ENCODE peak calls at places on chromosomes 13 and 19, in seven cellular contexts. One of them, this sample, is unnamed.
A peak's percentile ranks its signal among the peaks of the same experiment; 100 is the strongest.

GRCh38 chr13:20702945-20703784 is at the start of gene IL17D:
- DNase-seq in stomach: no peak
- DNase-seq in aorta: peak; percentile 79
- DNase-seq in tibial nerve: no peak
- DNase-seq in left ventricle myocardium inferior: no peak
- DNase-seq in CD8-positive, alpha-beta memory T cell: peak; percentile 49
- DNase-seq in colonic mucosa: peak; percentile 44
- DNase-seq in this sample: peak; percentile 48

GRCh38 chr13:104976964-104977363 is 1558.5 kb downstream of the EFNB2 start:
- DNase-seq in stomach: no peak
- DNase-seq in aorta: no peak
- DNase-seq in tibial nerve: no peak
- DNase-seq in left ventricle myocardium inferior: no peak
- DNase-seq in CD8-positive, alpha-beta memory T cell: no peak
- DNase-seq in colonic mucosa: no peak
- DNase-seq in this sample: no peak

GRCh38 chr19:3671680-3672574 is 28.3 kb downstream of the PIP5K1C start:
- DNase-seq in stomach: no peak
- DNase-seq in aorta: no peak
- DNase-seq in tibial nerve: no peak
- DNase-seq in left ventricle myocardium inferior: no peak
- DNase-seq in CD8-positive, alpha-beta memory T cell: no peak
- DNase-seq in colonic mucosa: no peak
- DNase-seq in this sample: no peak

GRCh38 chr13:34926513-34926912 is 15.6 kb upstream of the NBEA start:
- DNase-seq in stomach: no peak
- DNase-seq in aorta: no peak
- DNase-seq in tibial nerve: no peak
- DNase-seq in left ventricle myocardium inferior: no peak
- DNase-seq in CD8-positive, alpha-beta memory T cell: no peak
- DNase-seq in colonic mucosa: no peak
- DNase-seq in this sample: no peak

GRCh38 chr13:23701646-23702045 is 131.4 kb downstream of the TNFRSF19 start:
- DNase-seq in stomach: peak; percentile 35
- DNase-seq in aorta: peak; percentile 90
- DNase-seq in tibial nerve: peak; percentile 81
- DNase-seq in left ventricle myocardium inferior: peak; percentile 88
- DNase-seq in CD8-positive, alpha-beta memory T cell: no peak
- DNase-seq in colonic mucosa: no peak
- DNase-seq in this sample: no peak

GRCh38 chr13:75443356-75443958 is 38.5 kb downstream of the TBC1D4 start:
- DNase-seq in stomach: no peak
- DNase-seq in aorta: no peak
- DNase-seq in tibial nerve: no peak
- DNase-seq in left ventricle myocardium inferior: no peak
- DNase-seq in CD8-positive, alpha-beta memory T cell: no peak
- DNase-seq in colonic mucosa: peak; percentile 40
- DNase-seq in this sample: no peak

GRCh38 chr19:48815870-48816501 is 5.2 kb upstream of the BCAT2 start:
- DNase-seq in stomach: peak; percentile 62
- DNase-seq in aorta: no peak
- DNase-seq in tibial nerve: no peak
- DNase-seq in left ventricle myocardium inferior: no peak
- DNase-seq in CD8-positive, alpha-beta memory T cell: no peak
- DNase-seq in colonic mucosa: no peak
- DNase-seq in this sample: no peak

GRCh38 chr13:35818577-35819165 is 312.5 kb downstream of the DCLK1 start:
- DNase-seq in stomach: no peak
- DNase-seq in aorta: no peak
- DNase-seq in tibial nerve: no peak
- DNase-seq in left ventricle myocardium inferior: no peak
- DNase-seq in CD8-positive, alpha-beta memory T cell: no peak
- DNase-seq in colonic mucosa: no peak
- DNase-seq in this sample: peak; percentile 21

GRCh38 chr13:110830800-110831371 is 84.0 kb downstream of the ANKRD10 start:
- DNase-seq in stomach: no peak
- DNase-seq in aorta: no peak
- DNase-seq in tibial nerve: no peak
- DNase-seq in left ventricle myocardium inferior: no peak
- DNase-seq in CD8-positive, alpha-beta memory T cell: no peak
- DNase-seq in colonic mucosa: no peak
- DNase-seq in this sample: no peak

GRCh38 chr19:54478677-54479266 is 5.7 kb upstream of the CDC42EP5 start:
- DNase-seq in stomach: no peak
- DNase-seq in aorta: peak; percentile 41
- DNase-seq in tibial nerve: no peak
- DNase-seq in left ventricle myocardium inferior: no peak
- DNase-seq in CD8-positive, alpha-beta memory T cell: no peak
- DNase-seq in colonic mucosa: no peak
- DNase-seq in this sample: no peak

GRCh38 chr13:113342820-113343691 is 20.9 kb downstream of the GRTP1 start:
- DNase-seq in stomach: no peak
- DNase-seq in aorta: peak; percentile 51
- DNase-seq in tibial nerve: no peak
- DNase-seq in left ventricle myocardium inferior: no peak
- DNase-seq in CD8-positive, alpha-beta memory T cell: no peak
- DNase-seq in colonic mucosa: no peak
- DNase-seq in this sample: no peak

GRCh38 chr19:46493236-46494114 is 2.2 kb downstream of the PNMA8B start:
- DNase-seq in stomach: no peak
- DNase-seq in aorta: peak; percentile 85
- DNase-seq in tibial nerve: no peak
- DNase-seq in left ventricle myocardium inferior: peak; percentile 54
- DNase-seq in CD8-positive, alpha-beta memory T cell: peak; percentile 43
- DNase-seq in colonic mucosa: no peak
- DNase-seq in this sample: no peak

GRCh38 chr13:51370116-51370515 is 30.6 kb downstream of the SERPINE3 start:
- DNase-seq in stomach: no peak
- DNase-seq in aorta: no peak
- DNase-seq in tibial nerve: no peak
- DNase-seq in left ventricle myocardium inferior: no peak
- DNase-seq in CD8-positive, alpha-beta memory T cell: no peak
- DNase-seq in colonic mucosa: no peak
- DNase-seq in this sample: no peak

GRCh38 chr19:30881986-30882385 is 467.2 kb downstream of the TSHZ3 start:
- DNase-seq in stomach: no peak
- DNase-seq in aorta: no peak
- DNase-seq in tibial nerve: no peak
- DNase-seq in left ventricle myocardium inferior: no peak
- DNase-seq in CD8-positive, alpha-beta memory T cell: no peak
- DNase-seq in colonic mucosa: no peak
- DNase-seq in this sample: no peak

GRCh38 chr19:15236886-15237285 is 4.6 kb upstream of the EPHX3 start:
- DNase-seq in stomach: no peak
- DNase-seq in aorta: no peak
- DNase-seq in tibial nerve: no peak
- DNase-seq in left ventricle myocardium inferior: no peak
- DNase-seq in CD8-positive, alpha-beta memory T cell: no peak
- DNase-seq in colonic mucosa: no peak
- DNase-seq in this sample: no peak

GRCh38 chr19:15235796-15236195 is 3.5 kb upstream of the EPHX3 start:
- DNase-seq in stomach: no peak
- DNase-seq in aorta: no peak
- DNase-seq in tibial nerve: no peak
- DNase-seq in left ventricle myocardium inferior: no peak
- DNase-seq in CD8-positive, alpha-beta memory T cell: no peak
- DNase-seq in colonic mucosa: no peak
- DNase-seq in this sample: no peak

GRCh38 chr19:15239337-15239949 is 7.2 kb upstream of the EPHX3 start:
- DNase-seq in stomach: no peak
- DNase-seq in aorta: no peak
- DNase-seq in tibial nerve: no peak
- DNase-seq in left ventricle myocardium inferior: no peak
- DNase-seq in CD8-positive, alpha-beta memory T cell: no peak
- DNase-seq in colonic mucosa: no peak
- DNase-seq in this sample: no peak

GRCh38 chr19:15238639-15239155 is 6.4 kb upstream of the EPHX3 start:
- DNase-seq in stomach: no peak
- DNase-seq in aorta: no peak
- DNase-seq in tibial nerve: no peak
- DNase-seq in left ventricle myocardium inferior: no peak
- DNase-seq in CD8-positive, alpha-beta memory T cell: no peak
- DNase-seq in colonic mucosa: no peak
- DNase-seq in this sample: no peak

DNA sequence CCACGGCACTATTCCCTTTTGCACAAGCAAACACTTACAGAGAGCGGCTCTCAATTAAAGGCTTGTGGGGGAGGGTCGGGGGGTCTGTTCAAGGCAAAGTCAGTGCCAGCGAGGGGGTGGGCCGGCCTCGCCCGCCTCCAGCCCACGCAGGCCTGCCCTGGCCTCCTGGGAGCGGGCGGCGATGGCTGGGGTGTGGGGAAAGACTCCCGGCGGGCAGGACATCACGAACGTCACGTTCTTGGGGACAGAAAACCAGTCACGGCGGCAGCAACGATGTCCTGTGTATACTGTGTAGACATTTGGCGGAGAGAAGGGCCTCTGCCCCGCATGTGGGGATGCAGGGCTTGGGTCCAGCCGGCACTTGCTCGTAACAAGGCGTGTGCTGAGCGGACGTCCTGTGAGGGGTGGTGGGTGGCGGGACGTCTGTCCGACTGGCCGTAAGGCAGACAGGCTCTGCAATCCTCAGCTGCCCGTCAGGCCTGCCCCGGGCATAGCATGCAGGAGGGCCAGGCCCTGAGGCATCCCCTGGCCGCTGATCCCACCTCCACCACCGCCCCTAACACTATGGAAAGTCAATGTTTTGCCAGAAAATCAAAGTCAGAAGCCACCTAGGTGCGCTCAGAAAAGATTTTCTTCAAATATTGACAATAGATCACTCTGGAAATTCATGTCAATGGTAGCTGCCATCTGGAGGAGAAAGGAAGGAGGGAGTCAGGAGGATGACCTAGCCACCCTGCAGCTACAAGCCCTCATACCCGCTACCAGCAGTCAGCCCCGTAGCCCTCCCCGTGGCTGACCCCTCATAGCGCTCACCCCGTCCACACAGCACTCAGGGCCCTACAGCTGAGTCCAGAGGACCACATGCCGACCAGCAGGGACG is 5.8 kb upstream of the EPHX3 start:
- DNase-seq in stomach: no peak
- DNase-seq in aorta: no peak
- DNase-seq in tibial nerve: no peak
- DNase-seq in left ventricle myocardium inferior: no peak
- DNase-seq in CD8-positive, alpha-beta memory T cell: no peak
- DNase-seq in colonic mucosa: no peak
- DNase-seq in this sample: no peak
- H3K36me3 ChIP-seq in stomach: peaks cover 66% of the 10 kb centered on the region
- H3K36me3 ChIP-seq in aorta: no peaks in the 10 kb centered on the region
- H3K36me3 ChIP-seq in tibial nerve: peaks cover 74% of the 10 kb centered on the region
- H3K36me3 ChIP-seq in left ventricle myocardium inferior: peaks cover 56% of the 10 kb centered on the region
- H3K36me3 ChIP-seq in CD8-positive, alpha-beta memory T cell: peaks cover 25% of the 10 kb centered on the region
- H3K36me3 ChIP-seq in colonic mucosa: peaks cover 28% of the 10 kb centered on the region
- H3K36me3 ChIP-seq in this sample: peaks cover 86% of the 10 kb centered on the region

GRCh38 chr19:20422216-20422615 is 143.4 kb downstream of the ZNF737 start:
- DNase-seq in stomach: no peak
- DNase-seq in aorta: no peak
- DNase-seq in tibial nerve: no peak
- DNase-seq in left ventricle myocardium inferior: no peak
- DNase-seq in CD8-positive, alpha-beta memory T cell: no peak
- DNase-seq in colonic mucosa: no peak
- DNase-seq in this sample: no peak
- H3K36me3 ChIP-seq in stomach: no peaks in the 10 kb centered on the region
- H3K36me3 ChIP-seq in aorta: no peaks in the 10 kb centered on the region
- H3K36me3 ChIP-seq in tibial nerve: peaks cover 4% of the 10 kb centered on the region
- H3K36me3 ChIP-seq in left ventricle myocardium inferior: no peaks in the 10 kb centered on the region
- H3K36me3 ChIP-seq in CD8-positive, alpha-beta memory T cell: no peaks in the 10 kb centered on the region
- H3K36me3 ChIP-seq in colonic mucosa: no peaks in the 10 kb centered on the region
- H3K36me3 ChIP-seq in this sample: no peaks in the 10 kb centered on the region

DNA sequence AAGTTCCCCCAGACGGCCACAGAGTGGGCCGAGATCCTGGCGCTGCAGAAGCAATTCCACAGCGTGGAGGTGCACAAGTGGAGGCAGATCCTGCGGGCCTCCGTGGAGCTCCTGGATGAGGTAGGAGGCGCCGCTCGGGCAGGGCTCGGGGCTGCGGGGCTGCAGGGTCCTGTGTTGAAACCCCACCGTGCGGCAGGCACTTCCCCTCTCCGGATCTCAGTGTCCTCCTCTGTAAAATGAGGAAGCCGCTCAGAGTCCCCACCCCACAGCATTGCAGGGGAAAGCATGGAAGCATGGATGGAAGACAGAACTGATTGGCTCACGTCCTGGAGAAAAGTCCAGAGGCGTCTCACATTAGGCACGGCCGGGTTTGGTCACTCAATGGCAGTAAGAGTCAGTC is 6.8 kb upstream of the SCN1B start:
- DNase-seq in stomach: no peak
- DNase-seq in aorta: peak; percentile 70
- DNase-seq in tibial nerve: no peak
- DNase-seq in left ventricle myocardium inferior: no peak
- DNase-seq in CD8-positive, alpha-beta memory T cell: no peak
- DNase-seq in colonic mucosa: no peak
- DNase-seq in this sample: no peak
- H3K36me3 ChIP-seq in stomach: peaks cover 68% of the 10 kb centered on the region
- H3K36me3 ChIP-seq in aorta: no peaks in the 10 kb centered on the region
- H3K36me3 ChIP-seq in tibial nerve: peaks cover 100% of the 10 kb centered on the region
- H3K36me3 ChIP-seq in left ventricle myocardium inferior: peaks cover 87% of the 10 kb centered on the region
- H3K36me3 ChIP-seq in CD8-positive, alpha-beta memory T cell: peaks cover 50% of the 10 kb centered on the region
- H3K36me3 ChIP-seq in colonic mucosa: no peaks in the 10 kb centered on the region
- H3K36me3 ChIP-seq in this sample: peaks cover 83% of the 10 kb centered on the region

DNA sequence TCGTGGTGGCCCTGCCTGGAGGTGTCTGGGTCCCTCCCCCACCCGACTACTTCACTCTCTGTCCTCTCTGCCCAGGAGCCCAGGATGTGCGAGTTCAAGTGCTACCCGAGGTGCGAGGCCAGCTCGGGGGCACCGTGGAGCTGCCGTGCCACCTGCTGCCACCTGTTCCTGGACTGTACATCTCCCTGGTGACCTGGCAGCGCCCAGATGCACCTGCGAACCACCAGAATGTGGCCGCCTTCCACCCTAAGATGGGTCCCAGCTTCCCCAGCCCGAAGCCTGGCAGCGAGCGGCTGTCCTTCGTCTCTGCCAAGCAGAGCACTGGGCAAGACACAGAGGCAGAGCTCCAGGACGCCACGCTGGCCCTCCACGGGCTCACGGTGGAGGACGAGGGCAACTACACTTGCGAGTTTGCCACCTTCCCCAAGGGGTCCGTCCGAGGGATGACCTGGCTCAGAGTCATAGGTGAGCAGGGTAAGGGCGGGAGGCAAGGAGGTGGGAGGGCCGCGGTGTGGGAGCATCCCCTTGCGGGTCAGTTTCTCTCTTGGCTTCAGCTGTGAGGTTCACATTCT is 19.2 kb downstream of the NECTIN2 start:
- DNase-seq in stomach: no peak
- DNase-seq in aorta: no peak
- DNase-seq in tibial nerve: no peak
- DNase-seq in left ventricle myocardium inferior: no peak
- DNase-seq in CD8-positive, alpha-beta memory T cell: no peak
- DNase-seq in colonic mucosa: no peak
- DNase-seq in this sample: no peak
- H3K36me3 ChIP-seq in stomach: peaks cover 9% of the 10 kb centered on the region
- H3K36me3 ChIP-seq in aorta: peaks cover 4% of the 10 kb centered on the region
- H3K36me3 ChIP-seq in tibial nerve: peaks cover 43% of the 10 kb centered on the region
- H3K36me3 ChIP-seq in left ventricle myocardium inferior: peaks cover 34% of the 10 kb centered on the region
- H3K36me3 ChIP-seq in CD8-positive, alpha-beta memory T cell: no peaks in the 10 kb centered on the region
- H3K36me3 ChIP-seq in colonic mucosa: no peaks in the 10 kb centered on the region
- H3K36me3 ChIP-seq in this sample: peaks cover 78% of the 10 kb centered on the region

GRCh38 chr19:36950335-36951119 is 34.4 kb downstream of the ZNF568 start:
- DNase-seq in stomach: no peak
- DNase-seq in aorta: no peak
- DNase-seq in tibial nerve: no peak
- DNase-seq in left ventricle myocardium inferior: no peak
- DNase-seq in CD8-positive, alpha-beta memory T cell: no peak
- DNase-seq in colonic mucosa: no peak
- DNase-seq in this sample: no peak
- H3K36me3 ChIP-seq in stomach: peaks cover 33% of the 10 kb centered on the region
- H3K36me3 ChIP-seq in aorta: peaks cover 25% of the 10 kb centered on the region
- H3K36me3 ChIP-seq in tibial nerve: peaks cover 94% of the 10 kb centered on the region
- H3K36me3 ChIP-seq in left ventricle myocardium inferior: peaks cover 94% of the 10 kb centered on the region
- H3K36me3 ChIP-seq in CD8-positive, alpha-beta memory T cell: peaks cover 30% of the 10 kb centered on the region
- H3K36me3 ChIP-seq in colonic mucosa: peaks cover 5% of the 10 kb centered on the region
- H3K36me3 ChIP-seq in this sample: no peaks in the 10 kb centered on the region

GRCh38 chr13:97544041-97544765 is 110.2 kb downstream of the RAP2A start:
- DNase-seq in stomach: no peak
- DNase-seq in aorta: no peak
- DNase-seq in tibial nerve: no peak
- DNase-seq in left ventricle myocardium inferior: no peak
- DNase-seq in CD8-positive, alpha-beta memory T cell: no peak
- DNase-seq in colonic mucosa: no peak
- DNase-seq in this sample: no peak
- H3K36me3 ChIP-seq in stomach: no peaks in the 10 kb centered on the region
- H3K36me3 ChIP-seq in aorta: no peaks in the 10 kb centered on the region
- H3K36me3 ChIP-seq in tibial nerve: no peaks in the 10 kb centered on the region
- H3K36me3 ChIP-seq in left ventricle myocardium inferior: no peaks in the 10 kb centered on the region
- H3K36me3 ChIP-seq in CD8-positive, alpha-beta memory T cell: no peaks in the 10 kb centered on the region
- H3K36me3 ChIP-seq in colonic mucosa: no peaks in the 10 kb centered on the region
- H3K36me3 ChIP-seq in this sample: no peaks in the 10 kb centered on the region